ENCODE peak calls at places on chromosome 18, in five cellular contexts. I is hippocampal formation; N is stimulated activated CD8-positive, alpha-beta memory T cell treated with anti-CD3 and anti-CD28 coated beads, Interleukin-4, amount 100 ng/mL, for 1 hour; T is neural crest cell; C is NCI-H460. R is an unnamed sample.

GRCh38 chr18:25134858-25135257 is 217.1 kb downstream of the ZNF521 start:
- DNase-seq in N (no peak), C (no peak), T (no peak), I (no peak), R (no peak)

GRCh38 chr18:77763530-77763929 is 513.9 kb downstream of the GALR1 start:
- DNase-seq in I (no peak), T (no peak), N (no peak), C (no peak), R (no peak)

GRCh38 chr18:44458777-44459176 is 221.9 kb upstream of the SETBP1 start:
- DNase-seq in I (no peak), C (peak), N (no peak), T (no peak), R (no peak)

GRCh38 chr18:78542204-78542603 is 437.4 kb upstream of the SALL3 start:
- DNase-seq in N (no peak), I (no peak), T (no peak), C (no peak), R (no peak)

GRCh38 chr18:51153659-51154371 is 43.7 kb downstream of the MEX3C start:
- DNase-seq in C (no peak), T (no peak), N (no peak), I (no peak), R (peak)

GRCh38 chr18:27110319-27110718 is 74.8 kb downstream of the CHST9 start:
- DNase-seq in I (no peak), N (no peak), T (no peak), C (no peak), R (peak)

GRCh38 chr18:80171190-80171872 is 62.3 kb downstream of the ADNP2 start:
- DNase-seq in I (no peak), N (peak), C (peak), T (peak), R (peak)

GRCh38 chr18:13471971-13472628 is 253.5 kb downstream of the LDLRAD4 start:
- DNase-seq in N (no peak), C (no peak), I (peak), T (peak), R (peak)

R was measured in retina.